ENCODE peak calls at places on chromosomes 2 and 18, in eight cellular contexts. L is tibial artery, S is K562, Y is uterus, D is A549, P is upper lobe of left lung, U is left ventricle myocardium inferior, H is sigmoid colon. I is an unnamed sample.

GRCh38 chr2:238145851-238146250 is 7.4 kb downstream of the KLHL30 start:
- DNase-seq in L (no peak), S (peak; percentile 35), Y (no peak), D (no peak), P (no peak), U (no peak), H (no peak), I (no peak)

GRCh38 chr18:79560042-79560860 is 119.4 kb upstream of the CTDP1 start:
- DNase-seq in L (no peak), S (no peak), Y (no peak), D (no peak), P (no peak), U (no peak), H (peak; percentile 43), I (no peak)

GRCh38 chr2:127228102-127228501 is 8.0 kb upstream of the CYP27C1 start:
- DNase-seq in L (no peak), S (no peak), Y (no peak), D (no peak), P (no peak), U (no peak), H (no peak), I (no peak)

GRCh38 chr2:65277791-65278449 is 50.3 kb downstream of the ACTR2 start:
- DNase-seq in L (no peak), S (no peak), Y (no peak), D (no peak), P (peak; percentile 80), U (no peak), H (no peak), I (no peak)

GRCh38 chr2:106130251-106130998 is 63.7 kb downstream of the UXS1 start:
- DNase-seq in L (no peak), S (no peak), Y (no peak), D (no peak), P (no peak), U (no peak), H (no peak), I (no peak)

GRCh38 chr2:184611221-184612085 is 13.1 kb downstream of the ZNF804A start:
- DNase-seq in L (no peak), S (peak; percentile 15), Y (no peak), D (no peak), P (no peak), U (no peak), H (no peak), I (no peak)

GRCh38 chr2:72665448-72665847 is 160.4 kb downstream of the EXOC6B start:
- DNase-seq in L (no peak), S (no peak), Y (no peak), D (no peak), P (no peak), U (no peak), H (no peak), I (no peak)

GRCh38 chr2:230602562-230603230 is 109.9 kb upstream of the CAB39 start:
- DNase-seq in L (no peak), S (no peak), Y (no peak), D (no peak), P (peak; percentile 34), U (no peak), H (no peak), I (no peak)

GRCh38 chr2:176392125-176392704 is 123.0 kb downstream of the MTX2 start:
- DNase-seq in L (no peak), S (no peak), Y (no peak), D (no peak), P (no peak), U (no peak), H (no peak), I (no peak)

GRCh38 chr2:230634146-230634545 is 78.5 kb upstream of the CAB39 start:
- DNase-seq in L (no peak), S (no peak), Y (no peak), D (no peak), P (no peak), U (no peak), H (no peak), I (no peak)

GRCh38 chr2:131641414-131642206 is 113.9 kb downstream of the CCDC74A start:
- DNase-seq in L (no peak), S (peak; percentile 21), Y (no peak), D (no peak), P (no peak), U (no peak), H (no peak), I (no peak)

GRCh38 chr2:174630097-174630496 is 32.5 kb upstream of the WIPF1 start:
- DNase-seq in L (no peak), S (no peak), Y (no peak), D (no peak), P (no peak), U (no peak), H (no peak), I (no peak)

GRCh38 chr2:234679766-234680687 is 183.1 kb upstream of the ARL4C start:
- DNase-seq in L (peak; percentile 81), S (no peak), Y (peak; percentile 56), D (peak; percentile 67), P (peak; percentile 30), U (peak; percentile 60), H (peak; percentile 89), I (no peak)

GRCh38 chr2:4673025-4673489 is 969.7 kb downstream of the DCDC2C start:
- DNase-seq in L (no peak), S (peak; percentile 37), Y (no peak), D (peak; percentile 4), P (no peak), U (no peak), H (no peak), I (peak; percentile 60)

GRCh38 chr2:134683561-134684112 is 35.2 kb downstream of the TMEM163 start:
- DNase-seq in L (no peak), S (peak; percentile 16), Y (no peak), D (no peak), P (no peak), U (no peak), H (no peak), I (no peak)

GRCh38 chr2:217662984-217663602 is 339.7 kb downstream of the TNS1 start:
- DNase-seq in L (no peak), S (no peak), Y (no peak), D (no peak), P (no peak), U (no peak), H (no peak), I (no peak)

GRCh38 chr2:63834401-63834800 is 7.3 kb upstream of the UGP2 start:
- DNase-seq in L (no peak), S (no peak), Y (no peak), D (no peak), P (no peak), U (no peak), H (no peak), I (peak; percentile 55)

GRCh38 chr18:41150316-41150715 is 804.7 kb upstream of the PIK3C3 start:
- DNase-seq in L (no peak), S (no peak), Y (no peak), D (no peak), P (no peak), U (no peak), H (no peak), I (no peak)
- H3K4me1 ChIP-seq in L (no peaks in the 10 kb centered on the region), S (no peaks in the 10 kb centered on the region), Y (no peaks in the 10 kb centered on the region), D (no peaks in the 10 kb centered on the region), P (no peaks in the 10 kb centered on the region), U (no peaks in the 10 kb centered on the region), H (no peaks in the 10 kb centered on the region), I (no peaks in the 10 kb centered on the region)

DNA sequence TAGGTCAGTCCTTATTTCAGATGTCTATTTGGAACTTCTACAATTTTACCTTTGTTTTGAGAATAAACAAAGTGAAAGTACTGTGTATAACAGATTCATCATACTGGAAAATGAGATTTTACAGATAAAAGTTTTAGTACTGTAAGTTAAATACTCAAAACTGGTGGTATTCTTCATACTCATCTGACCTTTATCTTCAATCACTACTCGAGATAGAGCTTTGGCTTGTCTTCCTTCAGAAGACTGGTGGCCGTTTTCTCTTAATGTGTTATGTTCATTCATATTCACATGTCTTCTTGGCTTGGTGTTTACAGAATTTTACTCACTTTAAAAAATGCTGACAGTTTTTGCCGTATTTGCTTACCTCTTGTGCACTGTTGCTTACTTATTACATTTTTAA is 2.1 kb downstream of the SPOPL start:
- DNase-seq in L (no peak), S (no peak), Y (no peak), D (no peak), P (no peak), U (no peak), H (no peak), I (no peak)
- H3K4me3 ChIP-seq in L (peak overlapping the region; percentile 96), S (peak overlapping the region; percentile 67), Y (peak overlapping the region; percentile 97), D (peak overlapping the region; percentile 68), P (no peak overlapping the region), U (peak overlapping the region; percentile 96), H (no peak overlapping the region), I (peak overlapping the region; percentile 85)

GRCh38 chr2:19651466-19651865 is 250.3 kb downstream of the TTC32 start:
- DNase-seq in L (no peak), S (no peak), Y (no peak), D (no peak), P (no peak), U (no peak), H (no peak), I (no peak)
- H3K4me1 ChIP-seq in L (no peaks in the 10 kb centered on the region), S (no peaks in the 10 kb centered on the region), Y (no peaks in the 10 kb centered on the region), D (peaks cover 27% of the 10 kb centered on the region), P (no peaks in the 10 kb centered on the region), U (peaks cover 24% of the 10 kb centered on the region), H (no peaks in the 10 kb centered on the region), I (no peaks in the 10 kb centered on the region)

DNA sequence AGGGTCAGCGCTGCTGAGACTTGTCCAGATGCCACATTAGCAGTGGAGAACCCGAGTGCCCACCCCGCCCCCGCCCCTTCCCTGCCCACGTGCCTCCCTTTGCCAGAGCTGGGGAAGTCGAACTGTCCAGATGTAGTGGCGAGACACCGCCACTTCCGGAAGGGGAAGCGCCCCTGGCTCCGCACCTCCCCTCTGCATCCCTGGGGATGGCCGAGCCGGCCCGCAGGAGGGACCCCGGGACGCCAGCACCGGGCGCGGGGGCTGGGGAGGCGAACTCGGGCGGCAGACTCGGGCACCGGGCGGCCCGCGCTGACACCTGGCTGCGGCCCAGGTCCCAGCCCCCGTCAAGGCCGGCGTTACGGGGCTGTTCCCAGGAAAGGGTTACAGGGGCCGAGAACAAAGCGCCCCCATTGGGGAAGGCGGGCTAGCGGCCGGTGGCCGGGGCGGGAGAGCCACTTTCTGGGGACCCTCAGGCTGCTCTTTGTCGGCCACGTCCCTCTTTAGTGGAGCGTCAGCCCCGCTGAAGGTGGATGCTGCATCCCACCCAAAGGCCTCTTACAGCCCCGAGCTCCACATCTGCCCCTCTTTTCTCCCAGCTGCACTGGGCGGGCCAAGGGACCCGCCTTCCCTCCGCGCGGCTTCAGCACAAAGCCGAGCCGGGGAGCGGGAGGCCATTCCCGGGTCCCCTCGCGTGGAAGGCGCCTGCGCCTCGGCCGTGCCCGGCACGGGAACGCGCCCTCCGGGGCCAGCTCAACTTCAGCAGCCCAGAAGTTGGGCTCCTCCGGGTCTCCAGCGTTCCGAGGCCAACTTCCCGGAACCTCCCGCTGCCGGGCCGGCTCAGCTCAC is 1.4 kb downstream of the SDC1 start:
- DNase-seq in L (no peak), S (peak; percentile 49), Y (no peak), D (peak; percentile 87), P (no peak), U (no peak), H (no peak), I (peak; percentile 70)
- H3K4me3 ChIP-seq in L (peak overlapping the region; percentile 64), S (peak overlapping the region; percentile 35), Y (peak overlapping the region; percentile 60), D (peak overlapping the region; percentile 95), P (peak overlapping the region; percentile 39), U (peak overlapping the region; percentile 74), H (peak overlapping the region; percentile 24), I (peak overlapping the region; percentile 68)

DNA sequence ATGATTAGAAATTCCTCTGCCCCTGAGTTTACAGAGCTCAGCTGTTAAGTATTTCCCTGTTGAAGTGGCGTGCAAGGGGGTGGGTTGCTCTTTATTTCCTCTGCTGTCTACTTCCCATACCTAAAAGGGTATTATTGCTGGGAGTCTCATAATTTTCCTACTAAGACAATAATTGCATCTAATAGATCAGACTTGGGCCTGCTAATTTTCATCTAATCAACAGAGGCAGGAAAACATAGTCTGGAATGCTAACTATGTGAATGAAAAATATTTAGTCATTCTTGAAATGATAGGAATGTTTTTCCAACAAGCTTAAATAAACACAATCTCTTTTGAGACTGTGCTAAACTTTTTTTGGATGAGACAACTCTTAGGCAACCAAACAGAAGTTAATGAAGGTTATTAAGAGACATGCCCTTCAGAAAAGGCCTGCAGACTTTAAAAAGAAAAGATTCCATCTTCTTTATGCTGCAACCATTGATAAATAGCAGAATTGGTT is 111.4 kb downstream of the FEZ2 start:
- DNase-seq in L (no peak), S (no peak), Y (no peak), D (no peak), P (no peak), U (no peak), H (no peak), I (no peak)
- H3K4me1 ChIP-seq in L (no peaks in the 10 kb centered on the region), S (no peaks in the 10 kb centered on the region), Y (peaks cover 12% of the 10 kb centered on the region), D (peaks cover 100% of the 10 kb centered on the region), P (peaks cover 24% of the 10 kb centered on the region), U (peaks cover 56% of the 10 kb centered on the region), H (peaks cover 81% of the 10 kb centered on the region), I (no peaks in the 10 kb centered on the region)